ENCODE peak calls at places on chromosomes 6 and 20, in six cellular contexts. One of them, this sample, is unnamed.

GRCh38 chr6:49142422-49143151 is 320.5 kb downstream of the MMUT start:
- DNase-seq in mammary epithelial cell: no peak
- DNase-seq in neural progenitor cell: peak
- DNase-seq in right cardiac atrium: no peak
- DNase-seq in right atrium auricular region: no peak
- DNase-seq in ascending aorta: no peak
- DNase-seq in this sample: no peak

GRCh38 chr6:168179133-168179532 is 100.1 kb upstream of the FRMD1 start:
- DNase-seq in mammary epithelial cell: no peak
- DNase-seq in neural progenitor cell: no peak
- DNase-seq in right cardiac atrium: no peak
- DNase-seq in right atrium auricular region: no peak
- DNase-seq in ascending aorta: no peak
- DNase-seq in this sample: no peak

GRCh38 chr6:30727920-30728605 is 7.9 kb downstream of the TUBB start:
- DNase-seq in mammary epithelial cell: no peak
- DNase-seq in neural progenitor cell: no peak
- DNase-seq in right cardiac atrium: no peak
- DNase-seq in right atrium auricular region: no peak
- DNase-seq in ascending aorta: no peak
- DNase-seq in this sample: no peak

GRCh38 chr6:118712955-118713354 is 61.6 kb upstream of the CEP85L start:
- DNase-seq in mammary epithelial cell: peak
- DNase-seq in neural progenitor cell: no peak
- DNase-seq in right cardiac atrium: no peak
- DNase-seq in right atrium auricular region: no peak
- DNase-seq in ascending aorta: no peak
- DNase-seq in this sample: no peak

GRCh38 chr6:168333471-168333870 is 13.9 kb upstream of the DACT2 start:
- DNase-seq in mammary epithelial cell: no peak
- DNase-seq in neural progenitor cell: no peak
- DNase-seq in right cardiac atrium: no peak
- DNase-seq in right atrium auricular region: no peak
- DNase-seq in ascending aorta: no peak
- DNase-seq in this sample: no peak

GRCh38 chr6:155100087-155100486 is 105.0 kb downstream of the TIAM2 start:
- DNase-seq in mammary epithelial cell: no peak
- DNase-seq in neural progenitor cell: no peak
- DNase-seq in right cardiac atrium: peak
- DNase-seq in right atrium auricular region: no peak
- DNase-seq in ascending aorta: no peak
- DNase-seq in this sample: no peak

GRCh38 chr20:6920991-6921613 is 153.6 kb downstream of the BMP2 start:
- DNase-seq in mammary epithelial cell: peak
- DNase-seq in neural progenitor cell: no peak
- DNase-seq in right cardiac atrium: no peak
- DNase-seq in right atrium auricular region: no peak
- DNase-seq in ascending aorta: no peak
- DNase-seq in this sample: no peak

GRCh38 chr6:31070711-31071197 is 41.6 kb downstream of the C6orf15 start:
- DNase-seq in mammary epithelial cell: peak
- DNase-seq in neural progenitor cell: peak
- DNase-seq in right cardiac atrium: peak
- DNase-seq in right atrium auricular region: no peak
- DNase-seq in ascending aorta: no peak
- DNase-seq in this sample: peak

GRCh38 chr6:168196385-168196860 is 117.4 kb upstream of the FRMD1 start:
- DNase-seq in mammary epithelial cell: no peak
- DNase-seq in neural progenitor cell: no peak
- DNase-seq in right cardiac atrium: no peak
- DNase-seq in right atrium auricular region: no peak
- DNase-seq in ascending aorta: no peak
- DNase-seq in this sample: no peak

GRCh38 chr6:20335872-20336271 is 65.8 kb upstream of the E2F3 start:
- DNase-seq in mammary epithelial cell: no peak
- DNase-seq in neural progenitor cell: no peak
- DNase-seq in right cardiac atrium: no peak
- DNase-seq in right atrium auricular region: no peak
- DNase-seq in ascending aorta: no peak
- DNase-seq in this sample: no peak

GRCh38 chr6:148697895-148698440 is 48.9 kb upstream of the UST start:
- DNase-seq in mammary epithelial cell: no peak
- DNase-seq in neural progenitor cell: no peak
- DNase-seq in right cardiac atrium: no peak
- DNase-seq in right atrium auricular region: no peak
- DNase-seq in ascending aorta: no peak
- DNase-seq in this sample: no peak

GRCh38 chr6:75539136-75539535 is 45.5 kb upstream of the FILIP1 start:
- DNase-seq in mammary epithelial cell: no peak
- DNase-seq in neural progenitor cell: no peak
- DNase-seq in right cardiac atrium: no peak
- DNase-seq in right atrium auricular region: no peak
- DNase-seq in ascending aorta: no peak
- DNase-seq in this sample: no peak
- H3K27ac ChIP-seq in mammary epithelial cell: no peak
- H3K27ac ChIP-seq in neural progenitor cell: no peak
- H3K27ac ChIP-seq in right cardiac atrium: no peak
- H3K27ac ChIP-seq in right atrium auricular region: no peak
- H3K27ac ChIP-seq in ascending aorta: no peak
- H3K27ac ChIP-seq in this sample: no peak

GRCh38 chr6:73728548-73729205 is 32.7 kb downstream of the CD109 start:
- DNase-seq in mammary epithelial cell: no peak
- DNase-seq in neural progenitor cell: no peak
- DNase-seq in right cardiac atrium: no peak
- DNase-seq in right atrium auricular region: no peak
- DNase-seq in ascending aorta: no peak
- DNase-seq in this sample: no peak
- H3K27ac ChIP-seq in mammary epithelial cell: no peak
- H3K27ac ChIP-seq in neural progenitor cell: no peak
- H3K27ac ChIP-seq in right cardiac atrium: no peak
- H3K27ac ChIP-seq in right atrium auricular region: no peak
- H3K27ac ChIP-seq in ascending aorta: no peak
- H3K27ac ChIP-seq in this sample: no peak

GRCh38 chr6:169428532-169428931 is 174.9 kb upstream of the THBS2 start:
- DNase-seq in mammary epithelial cell: no peak
- DNase-seq in neural progenitor cell: peak
- DNase-seq in right cardiac atrium: no peak
- DNase-seq in right atrium auricular region: no peak
- DNase-seq in ascending aorta: no peak
- DNase-seq in this sample: no peak
- H3K27ac ChIP-seq in mammary epithelial cell: no peak
- H3K27ac ChIP-seq in neural progenitor cell: no peak
- H3K27ac ChIP-seq in right cardiac atrium: peak
- H3K27ac ChIP-seq in right atrium auricular region: peak
- H3K27ac ChIP-seq in ascending aorta: peak
- H3K27ac ChIP-seq in this sample: no peak

GRCh38 chr6:99192561-99192960 is 156.9 kb downstream of the FAXC start:
- DNase-seq in mammary epithelial cell: peak
- DNase-seq in neural progenitor cell: no peak
- DNase-seq in right cardiac atrium: no peak
- DNase-seq in right atrium auricular region: no peak
- DNase-seq in ascending aorta: no peak
- DNase-seq in this sample: no peak

GRCh38 chr6:99185525-99185924 is 163.9 kb downstream of the FAXC start:
- DNase-seq in mammary epithelial cell: no peak
- DNase-seq in neural progenitor cell: peak
- DNase-seq in right cardiac atrium: no peak
- DNase-seq in right atrium auricular region: no peak
- DNase-seq in ascending aorta: no peak
- DNase-seq in this sample: no peak

GRCh38 chr6:99187429-99187828 is 162.0 kb downstream of the FAXC start:
- DNase-seq in mammary epithelial cell: no peak
- DNase-seq in neural progenitor cell: no peak
- DNase-seq in right cardiac atrium: no peak
- DNase-seq in right atrium auricular region: no peak
- DNase-seq in ascending aorta: no peak
- DNase-seq in this sample: no peak

GRCh38 chr6:99186417-99186816 is 163.1 kb downstream of the FAXC start:
- DNase-seq in mammary epithelial cell: no peak
- DNase-seq in neural progenitor cell: no peak
- DNase-seq in right cardiac atrium: no peak
- DNase-seq in right atrium auricular region: no peak
- DNase-seq in ascending aorta: no peak
- DNase-seq in this sample: no peak

GRCh38 chr6:99189823-99190721 is 159.4 kb downstream of the FAXC start:
- DNase-seq in mammary epithelial cell: no peak
- DNase-seq in neural progenitor cell: no peak
- DNase-seq in right cardiac atrium: no peak
- DNase-seq in right atrium auricular region: no peak
- DNase-seq in ascending aorta: no peak
- DNase-seq in this sample: no peak
- H3K27ac ChIP-seq in mammary epithelial cell: no peak
- H3K27ac ChIP-seq in neural progenitor cell: no peak
- H3K27ac ChIP-seq in right cardiac atrium: no peak
- H3K27ac ChIP-seq in right atrium auricular region: no peak
- H3K27ac ChIP-seq in ascending aorta: no peak
- H3K27ac ChIP-seq in this sample: no peak

This sample was measured in caudate nucleus.